ENCODE peak calls at places on chromosomes 13 and 19, in five cellular contexts. One of them, this sample, is unnamed.

GRCh38 chr13:101267656-101268055 is 148.7 kb downstream of the NALCN start:
- DNase-seq in heart right ventricle: no peak
- DNase-seq in cardiac fibroblast: peak; percentile 42
- DNase-seq in esophagus squamous epithelium: no peak
- DNase-seq in A549: no peak
- DNase-seq in this sample: no peak

GRCh38 chr19:17989425-17990094 is 18.4 kb upstream of the ARRDC2 start:
- DNase-seq in heart right ventricle: no peak
- DNase-seq in cardiac fibroblast: no peak
- DNase-seq in esophagus squamous epithelium: no peak
- DNase-seq in A549: no peak
- DNase-seq in this sample: no peak

GRCh38 chr13:56586966-56587365 is 553.8 kb upstream of the PRR20A start:
- DNase-seq in heart right ventricle: no peak
- DNase-seq in cardiac fibroblast: no peak
- DNase-seq in esophagus squamous epithelium: no peak
- DNase-seq in A549: no peak
- DNase-seq in this sample: no peak

GRCh38 chr13:46605824-46606554 is 53.0 kb downstream of the LRCH1 start:
- DNase-seq in heart right ventricle: no peak
- DNase-seq in cardiac fibroblast: no peak
- DNase-seq in esophagus squamous epithelium: no peak
- DNase-seq in A549: no peak
- DNase-seq in this sample: peak; percentile 75

GRCh38 chr19:8458380-8458779 is 13.6 kb downstream of the HNRNPM start:
- DNase-seq in heart right ventricle: no peak
- DNase-seq in cardiac fibroblast: no peak
- DNase-seq in esophagus squamous epithelium: no peak
- DNase-seq in A549: no peak
- DNase-seq in this sample: no peak

GRCh38 chr13:75838366-75839017 is 202.4 kb downstream of the LMO7 start:
- DNase-seq in heart right ventricle: no peak
- DNase-seq in cardiac fibroblast: no peak
- DNase-seq in esophagus squamous epithelium: no peak
- DNase-seq in A549: no peak
- DNase-seq in this sample: no peak

GRCh38 chr13:98900442-98900841 is 77.4 kb downstream of the DOCK9 start:
- DNase-seq in heart right ventricle: no peak
- DNase-seq in cardiac fibroblast: no peak
- DNase-seq in esophagus squamous epithelium: no peak
- DNase-seq in A549: no peak
- DNase-seq in this sample: no peak

GRCh38 chr19:4232614-4233281 is 3.4 kb downstream of the EBI3 start:
- DNase-seq in heart right ventricle: no peak
- DNase-seq in cardiac fibroblast: no peak
- DNase-seq in esophagus squamous epithelium: no peak
- DNase-seq in A549: no peak
- DNase-seq in this sample: peak; percentile 43

GRCh38 chr19:16671652-16672274 is 10.8 kb downstream of the TMEM38A start:
- DNase-seq in heart right ventricle: peak; percentile 40
- DNase-seq in cardiac fibroblast: no peak
- DNase-seq in esophagus squamous epithelium: no peak
- DNase-seq in A549: no peak
- DNase-seq in this sample: no peak

GRCh38 chr13:43422061-43422460 is 364.7 kb downstream of the ENOX1 start:
- DNase-seq in heart right ventricle: no peak
- DNase-seq in cardiac fibroblast: no peak
- DNase-seq in esophagus squamous epithelium: no peak
- DNase-seq in A549: no peak
- DNase-seq in this sample: no peak

GRCh38 chr13:30196025-30196424 is 111.3 kb downstream of the KATNAL1 start:
- DNase-seq in heart right ventricle: no peak
- DNase-seq in cardiac fibroblast: peak; percentile 12
- DNase-seq in esophagus squamous epithelium: no peak
- DNase-seq in A549: no peak
- DNase-seq in this sample: no peak

GRCh38 chr19:33622809-33623511 is 1.2 kb downstream of the CHST8 start:
- DNase-seq in heart right ventricle: no peak
- DNase-seq in cardiac fibroblast: peak; percentile 7
- DNase-seq in esophagus squamous epithelium: no peak
- DNase-seq in A549: no peak
- DNase-seq in this sample: no peak

GRCh38 chr13:30796132-30796832 is 60.9 kb downstream of the ALOX5AP start:
- DNase-seq in heart right ventricle: no peak
- DNase-seq in cardiac fibroblast: peak; percentile 80
- DNase-seq in esophagus squamous epithelium: no peak
- DNase-seq in A549: peak; percentile 37
- DNase-seq in this sample: peak; percentile 37

GRCh38 chr19:31349160-31349881 is at the start of gene TSHZ3:
- DNase-seq in heart right ventricle: peak; percentile 82
- DNase-seq in cardiac fibroblast: peak; percentile 91
- DNase-seq in esophagus squamous epithelium: no peak
- DNase-seq in A549: peak; percentile 78
- DNase-seq in this sample: no peak

GRCh38 chr13:85148009-85148408 is 651.2 kb downstream of the SLITRK6 start:
- DNase-seq in heart right ventricle: no peak
- DNase-seq in cardiac fibroblast: no peak
- DNase-seq in esophagus squamous epithelium: no peak
- DNase-seq in A549: peak; percentile 0
- DNase-seq in this sample: no peak

GRCh38 chr19:54207908-54208783 is 7.5 kb downstream of the RPS9 start:
- DNase-seq in heart right ventricle: no peak
- DNase-seq in cardiac fibroblast: peak; percentile 94
- DNase-seq in esophagus squamous epithelium: no peak
- DNase-seq in A549: peak; percentile 59
- DNase-seq in this sample: peak; percentile 82

GRCh38 chr19:55482128-55482961 is 2.6 kb upstream of the NAT14 start:
- DNase-seq in heart right ventricle: peak; percentile 18
- DNase-seq in cardiac fibroblast: no peak
- DNase-seq in esophagus squamous epithelium: no peak
- DNase-seq in A549: no peak
- DNase-seq in this sample: no peak

GRCh38 chr13:44573790-44574465 is 2.2 kb downstream of the TSC22D1 start:
- DNase-seq in heart right ventricle: no peak
- DNase-seq in cardiac fibroblast: peak; percentile 35
- DNase-seq in esophagus squamous epithelium: no peak
- DNase-seq in A549: peak; percentile 55
- DNase-seq in this sample: peak; percentile 53

GRCh38 chr19:11465605-11466004 is 15.2 kb downstream of the ELAVL3 start:
- DNase-seq in heart right ventricle: no peak
- DNase-seq in cardiac fibroblast: no peak
- DNase-seq in esophagus squamous epithelium: no peak
- DNase-seq in A549: no peak
- DNase-seq in this sample: no peak

GRCh38 chr13:67996101-67996500 is 766.0 kb upstream of the PCDH9 start:
- DNase-seq in heart right ventricle: no peak
- DNase-seq in cardiac fibroblast: no peak
- DNase-seq in esophagus squamous epithelium: no peak
- DNase-seq in A549: no peak
- DNase-seq in this sample: no peak

GRCh38 chr13:110062777-110063442 is 244.0 kb downstream of the COL4A1 start:
- DNase-seq in heart right ventricle: no peak
- DNase-seq in cardiac fibroblast: no peak
- DNase-seq in esophagus squamous epithelium: no peak
- DNase-seq in A549: no peak
- DNase-seq in this sample: no peak

GRCh38 chr13:73608157-73608516 is 526.1 kb downstream of the KLF12 start:
- DNase-seq in heart right ventricle: no peak
- DNase-seq in cardiac fibroblast: no peak
- DNase-seq in esophagus squamous epithelium: no peak
- DNase-seq in A549: no peak
- DNase-seq in this sample: no peak

GRCh38 chr13:111252449-111253124 is 67.9 kb upstream of the TEX29 start:
- DNase-seq in heart right ventricle: no peak
- DNase-seq in cardiac fibroblast: no peak
- DNase-seq in esophagus squamous epithelium: no peak
- DNase-seq in A549: no peak
- DNase-seq in this sample: no peak

GRCh38 chr19:3369337-3370213 is 3.2 kb downstream of the NFIC start:
- DNase-seq in heart right ventricle: peak; percentile 72
- DNase-seq in cardiac fibroblast: peak; percentile 49
- DNase-seq in esophagus squamous epithelium: no peak
- DNase-seq in A549: no peak
- DNase-seq in this sample: peak; percentile 61

GRCh38 chr19:31826325-31826724 is 477.1 kb upstream of the TSHZ3 start:
- DNase-seq in heart right ventricle: no peak
- DNase-seq in cardiac fibroblast: no peak
- DNase-seq in esophagus squamous epithelium: no peak
- DNase-seq in A549: no peak
- DNase-seq in this sample: no peak

GRCh38 chr19:20247016-20247683 is 80.1 kb downstream of the ZNF486 start:
- DNase-seq in heart right ventricle: peak; percentile 35
- DNase-seq in cardiac fibroblast: peak; percentile 34
- DNase-seq in esophagus squamous epithelium: no peak
- DNase-seq in A549: no peak
- DNase-seq in this sample: no peak

GRCh38 chr19:3116621-3117020 is 19.2 kb upstream of the GNA15 start:
- DNase-seq in heart right ventricle: no peak
- DNase-seq in cardiac fibroblast: no peak
- DNase-seq in esophagus squamous epithelium: no peak
- DNase-seq in A549: no peak
- DNase-seq in this sample: no peak

GRCh38 chr19:19342086-19343015 is 21.7 kb downstream of the MAU2 start:
- DNase-seq in heart right ventricle: peak; percentile 64
- DNase-seq in cardiac fibroblast: peak; percentile 66
- DNase-seq in esophagus squamous epithelium: no peak
- DNase-seq in A549: peak; percentile 70
- DNase-seq in this sample: peak; percentile 74

GRCh38 chr13:99812611-99813010 is 159.0 kb downstream of the ZIC5 start:
- DNase-seq in heart right ventricle: no peak
- DNase-seq in cardiac fibroblast: peak; percentile 2
- DNase-seq in esophagus squamous epithelium: no peak
- DNase-seq in A549: peak; percentile 11
- DNase-seq in this sample: no peak

GRCh38 chr13:111893071-111893606 is 173.8 kb upstream of the SOX1 start:
- DNase-seq in heart right ventricle: no peak
- DNase-seq in cardiac fibroblast: no peak
- DNase-seq in esophagus squamous epithelium: no peak
- DNase-seq in A549: no peak
- DNase-seq in this sample: no peak

GRCh38 chr19:40599331-40600085 is 1.7 kb upstream of the LTBP4 start:
- DNase-seq in heart right ventricle: peak; percentile 37
- DNase-seq in cardiac fibroblast: no peak
- DNase-seq in esophagus squamous epithelium: no peak
- DNase-seq in A549: no peak
- DNase-seq in this sample: no peak

GRCh38 chr19:40603071-40603718 is 2.0 kb downstream of the LTBP4 start:
- DNase-seq in heart right ventricle: no peak
- DNase-seq in cardiac fibroblast: peak; percentile 65
- DNase-seq in esophagus squamous epithelium: no peak
- DNase-seq in A549: peak; percentile 76
- DNase-seq in this sample: no peak

GRCh38 chr19:40600086-40600917 is 867 bp upstream of the LTBP4 start:
- DNase-seq in heart right ventricle: peak; percentile 71
- DNase-seq in cardiac fibroblast: no peak
- DNase-seq in esophagus squamous epithelium: no peak
- DNase-seq in A549: no peak
- DNase-seq in this sample: no peak

GRCh38 chr19:40598918-40599307 is 2.3 kb upstream of the LTBP4 start:
- DNase-seq in heart right ventricle: no peak
- DNase-seq in cardiac fibroblast: no peak
- DNase-seq in esophagus squamous epithelium: no peak
- DNase-seq in A549: no peak
- DNase-seq in this sample: no peak

GRCh38 chr19:40601061-40601973 is at the start of gene LTBP4:
- DNase-seq in heart right ventricle: peak; percentile 82
- DNase-seq in cardiac fibroblast: peak; percentile 28
- DNase-seq in esophagus squamous epithelium: no peak
- DNase-seq in A549: no peak
- DNase-seq in this sample: no peak
- TF ChIP-seq CTCF in heart right ventricle: peak; percentile 30
- TF ChIP-seq CTCF in cardiac fibroblast: no peak
- TF ChIP-seq CTCF in esophagus squamous epithelium: no peak
- TF ChIP-seq CTCF in A549: no peak
- TF ChIP-seq CTCF in this sample: no peak

GRCh38 chr13:79477968-79478367 is 3.0 kb upstream of the NDFIP2 start:
- DNase-seq in heart right ventricle: peak; percentile 29
- DNase-seq in cardiac fibroblast: no peak
- DNase-seq in esophagus squamous epithelium: no peak
- DNase-seq in A549: no peak
- DNase-seq in this sample: no peak
- TF ChIP-seq CTCF in heart right ventricle: no peak
- TF ChIP-seq CTCF in cardiac fibroblast: no peak
- TF ChIP-seq CTCF in esophagus squamous epithelium: no peak
- TF ChIP-seq CTCF in A549: no peak
- TF ChIP-seq CTCF in this sample: no peak

DNA sequence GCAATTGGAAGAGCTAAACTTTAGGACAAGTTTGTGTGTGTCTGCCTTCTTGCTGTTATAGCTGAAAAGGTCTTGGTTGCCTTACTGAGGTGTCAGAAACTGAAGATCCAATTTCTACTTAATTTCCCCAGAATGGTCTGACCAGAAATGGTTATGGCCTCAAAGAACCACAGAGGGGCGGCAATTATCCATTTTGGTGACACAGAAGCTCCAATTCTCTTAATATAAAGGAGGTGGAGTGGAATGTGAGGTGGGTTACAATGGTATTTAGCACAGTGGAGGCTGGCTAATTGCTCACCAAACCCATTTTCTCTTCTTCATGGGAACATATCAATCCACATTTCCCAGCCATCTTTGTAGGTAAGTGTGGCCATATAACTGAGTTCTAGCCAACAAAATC is 1157.2 kb downstream of the OLFM4 start:
- DNase-seq in heart right ventricle: no peak
- DNase-seq in cardiac fibroblast: no peak
- DNase-seq in esophagus squamous epithelium: no peak
- DNase-seq in A549: no peak
- DNase-seq in this sample: no peak
- TF ChIP-seq CTCF in heart right ventricle: no peak
- TF ChIP-seq CTCF in cardiac fibroblast: no peak
- TF ChIP-seq CTCF in esophagus squamous epithelium: no peak
- TF ChIP-seq CTCF in A549: no peak
- TF ChIP-seq CTCF in this sample: no peak

GRCh38 chr13:58963321-58963720 is 1200.4 kb downstream of the DIAPH3 start:
- DNase-seq in heart right ventricle: no peak
- DNase-seq in cardiac fibroblast: peak; percentile 16
- DNase-seq in esophagus squamous epithelium: no peak
- DNase-seq in A549: no peak
- DNase-seq in this sample: no peak

GRCh38 chr13:58955546-58956385 is 1208.0 kb downstream of the DIAPH3 start:
- DNase-seq in heart right ventricle: no peak
- DNase-seq in cardiac fibroblast: no peak
- DNase-seq in esophagus squamous epithelium: no peak
- DNase-seq in A549: no peak
- DNase-seq in this sample: peak; percentile 66

GRCh38 chr13:58964048-58964447 is 1199.7 kb downstream of the DIAPH3 start:
- DNase-seq in heart right ventricle: no peak
- DNase-seq in cardiac fibroblast: no peak
- DNase-seq in esophagus squamous epithelium: no peak
- DNase-seq in A549: no peak
- DNase-seq in this sample: no peak

GRCh38 chr13:58960909-58961308 is 1202.8 kb downstream of the DIAPH3 start:
- DNase-seq in heart right ventricle: no peak
- DNase-seq in cardiac fibroblast: peak; percentile 51
- DNase-seq in esophagus squamous epithelium: no peak
- DNase-seq in A549: peak; percentile 5
- DNase-seq in this sample: peak; percentile 30
- TF ChIP-seq CTCF in heart right ventricle: peak; percentile 48
- TF ChIP-seq CTCF in cardiac fibroblast: peak; percentile 11
- TF ChIP-seq CTCF in esophagus squamous epithelium: no peak
- TF ChIP-seq CTCF in A549: no peak
- TF ChIP-seq CTCF in this sample: no peak